ENCODE peak calls at places on chromosome 14, in four cellular contexts. A is effector memory CD8-positive, alpha-beta T cell; N is stimulated activated naive CD8-positive, alpha-beta T cell treated with anti-CD3 and anti-CD28 coated beads, Interleukin-15, Interleukin-2, amounts not matched to agents 100 U/mL and 50 U/mL, for 24 hours; L is activated naive CD4-positive, alpha-beta T cell treated with anti-CD3 and anti-CD28 coated beads, Interleukin-2, amount 50 U/mL, for 72 hours. O is an unnamed sample.
A peak's percentile ranks its signal among the peaks of the same experiment; 100 is the strongest.

GRCh38 chr14:58414845-58415244 is 12.5 kb downstream of the TIMM9 start:
- ATAC-seq in A (no peak), L (no peak), N (peak; percentile 52), O (no peak)

GRCh38 chr14:38442208-38442607 is 186.3 kb upstream of the CLEC14A start:
- ATAC-seq in A (no peak), N (no peak), L (no peak), O (no peak)

GRCh38 chr14:96126339-96126770 is 78.3 kb upstream of the BDKRB2 start:
- ATAC-seq in A (peak; percentile 68), N (peak; percentile 75), L (peak; percentile 91), O (no peak)

GRCh38 chr14:89337912-89338311 is 79.1 kb downstream of the FOXN3 start:
- ATAC-seq in N (no peak), L (no peak), A (no peak), O (no peak)

GRCh38 chr14:90288646-90289355 is 32.4 kb downstream of the PSMC1 start:
- ATAC-seq in L (no peak), N (no peak), A (peak; percentile 66), O (no peak)

GRCh38 chr14:35222872-35223471 is 69.2 kb upstream of the PSMA6 start:
- ATAC-seq in N (no peak), L (peak; percentile 76), A (peak; percentile 87), O (no peak)

GRCh38 chr14:93818857-93819256 is 30.6 kb upstream of the PRIMA1 start:
- ATAC-seq in A (no peak), L (no peak), N (no peak), O (no peak)

GRCh38 chr14:74508844-74509428 is 15.4 kb downstream of the ISCA2 start:
- ATAC-seq in N (no peak), L (no peak), A (no peak), O (no peak)

GRCh38 chr14:24674204-24674970 is 40.4 kb upstream of the GZMB start:
- ATAC-seq in A (peak; percentile 48), L (peak; percentile 49), N (peak; percentile 56), O (peak; percentile 58)

GRCh38 chr14:65566820-65567522 is 154.4 kb downstream of the FUT8 start:
- ATAC-seq in A (peak; percentile 21), N (peak; percentile 77), L (peak; percentile 94), O (peak; percentile 45)

GRCh38 chr14:87111141-87111540 is 881.8 kb downstream of the GALC start:
- ATAC-seq in N (no peak), L (no peak), A (no peak), O (no peak)

GRCh38 chr14:32319368-32320049 is 9.6 kb upstream of the AKAP6 start:
- ATAC-seq in N (no peak), A (no peak), L (no peak), O (no peak)

GRCh38 chr14:100641274-100641860 is 54.1 kb upstream of the BEGAIN start:
- ATAC-seq in A (no peak), N (no peak), L (no peak), O (no peak)

GRCh38 chr14:68322970-68323620 is 469.8 kb downstream of the ZFP36L1 start:
- ATAC-seq in A (no peak), L (no peak), N (no peak), O (no peak)

GRCh38 chr14:96221841-96222240 is 17.2 kb downstream of the BDKRB2 start:
- ATAC-seq in L (no peak), N (no peak), A (no peak), O (no peak)

GRCh38 chr14:38217538-38217937 is 9.8 kb downstream of the SSTR1 start:
- ATAC-seq in A (no peak), L (no peak), N (no peak), O (no peak)

GRCh38 chr14:24673059-24673458 is 39.1 kb upstream of the GZMB start:
- ATAC-seq in A (no peak), L (no peak), N (no peak), O (peak; percentile 91)

GRCh38 chr14:105858676-105859025 is 332.3 kb downstream of the TMEM121 start:
- ATAC-seq in L (no peak), N (no peak), A (peak; percentile 7), O (no peak)

GRCh38 chr14:72619071-72619710 is 274.7 kb downstream of the DPF3 start:
- ATAC-seq in L (no peak), A (no peak), N (no peak), O (no peak)

GRCh38 chr14:56294125-56294524 is 175.9 kb downstream of the PELI2 start:
- ATAC-seq in L (no peak), N (no peak), A (no peak), O (no peak)

GRCh38 chr14:35403085-35403396 is 1.5 kb downstream of the NFKBIA start:
- ATAC-seq in L (peak; percentile 4), A (no peak), N (peak; percentile 8), O (no peak)

GRCh38 chr14:97977711-97978261 is 1180.6 kb downstream of the VRK1 start:
- ATAC-seq in L (peak; percentile 87), N (peak; percentile 87), A (peak; percentile 87), O (no peak)

GRCh38 chr14:64788706-64789105 is 84.5 kb downstream of the PLEKHG3 start:
- ATAC-seq in L (peak; percentile 61), A (no peak), N (no peak), O (no peak)

GRCh38 chr14:64387232-64387737 is 868 bp upstream of the MTHFD1 start:
- ATAC-seq in N (peak; percentile 34), L (no peak), A (peak; percentile 48), O (no peak)

O was measured in stimulated activated memory B cell treated with anti-CD40 and anti-IgM and Interleukin-4, amounts not matched to agents 10 μg/mL and 1 μg/mL and 100 μg/mL, for 72 hours.